ENCODE peak calls at places on chromosomes 2 and 18, in four cellular contexts. D, F, X and P are unnamed samples. For H3K4me1, the result is how much of the 10 kb centered on the place peaks cover.

GRCh38 chr2:212408524-212408923 is 130.1 kb downstream of the ERBB4 start:
- ATAC-seq in F (no peak), D (no peak), X (no peak), P (no peak)

GRCh38 chr2:216339456-216340279 is 32.6 kb downstream of the MARCHF4 start:
- ATAC-seq in X (no peak), D (peak), F (peak), P (peak)

GRCh38 chr2:12816379-12817306 is 99.9 kb downstream of the TRIB2 start:
- ATAC-seq in X (no peak), D (no peak), F (no peak), P (no peak)

GRCh38 chr2:149733936-149734685 is 146.5 kb upstream of the MMADHC start:
- ATAC-seq in F (no peak), X (no peak), D (no peak), P (no peak)

GRCh38 chr18:68800075-68800474 is 2.2 kb downstream of the CCDC102B start:
- ATAC-seq in D (no peak), F (no peak), X (no peak), P (no peak)

GRCh38 chr2:6290212-6290611 is 575.5 kb downstream of the CMPK2 start:
- ATAC-seq in X (no peak), F (no peak), D (no peak), P (no peak)

GRCh38 chr2:127640082-127641072 is 5.6 kb upstream of the GPR17 start:
- ATAC-seq in D (no peak), F (peak), X (peak), P (no peak)

GRCh38 chr2:100818003-100818605 is 1.8 kb upstream of the NPAS2 start:
- ATAC-seq in X (no peak), D (peak), F (no peak), P (peak)

GRCh38 chr18:46260016-46260878 is 156.1 kb downstream of the HAUS1 start:
- ATAC-seq in X (no peak), F (no peak), D (no peak), P (no peak)

GRCh38 chr2:74653589-74653984 is 460 bp upstream of the SEMA4F start:
- ATAC-seq in D (no peak), X (peak), F (peak), P (peak)

GRCh38 chr18:10797882-10798281 is 272.1 kb downstream of the NAPG start:
- ATAC-seq in X (no peak), F (no peak), D (no peak), P (no peak)

GRCh38 chr18:32770181-32770650 is 2.6 kb downstream of the KLHL14 start:
- ATAC-seq in D (peak), X (no peak), F (peak), P (peak)

GRCh38 chr2:18525236-18525635 is 35.2 kb downstream of the RDH14 start:
- ATAC-seq in X (no peak), D (no peak), F (no peak), P (no peak)

GRCh38 chr2:127270663-127271062 is 23.3 kb downstream of the ERCC3 start:
- ATAC-seq in X (peak), D (no peak), F (peak), P (no peak)

GRCh38 chr18:61908661-61909060 is 15.9 kb upstream of the RNF152 start:
- ATAC-seq in D (no peak), X (no peak), F (no peak), P (no peak)

GRCh38 chr2:64904405-64905329 is 84.5 kb upstream of the SLC1A4 start:
- ATAC-seq in F (peak), D (peak), X (peak), P (no peak)

GRCh38 chr2:109447251-109447661 is 166.5 kb downstream of the SEPTIN10 start:
- ATAC-seq in F (no peak), D (peak), X (no peak), P (no peak)

GRCh38 chr2:72932045-72932444 is 14.7 kb downstream of the EMX1 start:
- ATAC-seq in F (no peak), D (no peak), X (no peak), P (no peak)

GRCh38 chr2:44736270-44736942 is 205.1 kb upstream of the SIX3 start:
- ATAC-seq in X (no peak), D (no peak), F (no peak), P (no peak)

GRCh38 chr2:230951396-230951795 is 26.4 kb upstream of the GPR55 start:
- ATAC-seq in F (no peak), D (no peak), X (no peak), P (no peak)

GRCh38 chr18:48848641-48849143 is 102.1 kb downstream of the SMAD7 start:
- ATAC-seq in D (no peak), F (no peak), X (no peak), P (peak)

GRCh38 chr2:62641410-62641843 is 64.1 kb upstream of the EHBP1 start:
- ATAC-seq in X (no peak), F (no peak), D (no peak), P (no peak)

GRCh38 chr2:55087930-55088329 is 37.7 kb upstream of the RTN4 start:
- ATAC-seq in D (no peak), F (no peak), X (no peak), P (no peak)

GRCh38 chr2:173171924-173172643 is 96.4 kb downstream of the MAP3K20 start:
- ATAC-seq in X (no peak), D (no peak), F (no peak), P (peak)

GRCh38 chr2:25728559-25728958 is 55.2 kb upstream of the DTNB start:
- ATAC-seq in X (no peak), F (no peak), D (no peak), P (no peak)

GRCh38 chr2:217153433-217153997 is 293.7 kb upstream of the TNP1 start:
- ATAC-seq in D (no peak), F (no peak), X (no peak), P (no peak)

GRCh38 chr2:197071213-197071612 is 144.7 kb upstream of the PGAP1 start:
- ATAC-seq in D (no peak), F (no peak), X (no peak), P (no peak)

GRCh38 chr2:85504434-85505261 is 34.3 kb upstream of the MAT2A start:
- ATAC-seq in F (no peak), X (no peak), D (peak), P (peak)

GRCh38 chr2:26911911-26912861 is 58.3 kb upstream of the MAPRE3 start:
- ATAC-seq in X (no peak), D (no peak), F (no peak), P (no peak)

GRCh38 chr2:171433763-171434670 is at the start of the genes DCAF17 and METTL8:
- ATAC-seq in X (peak), F (peak), D (peak), P (peak)

GRCh38 chr2:25314514-25315315 is 27.0 kb downstream of the DNMT3A start:
- ATAC-seq in X (peak), F (peak), D (peak), P (peak)

GRCh38 chr18:77635858-77636257 is 386.2 kb downstream of the GALR1 start:
- ATAC-seq in F (no peak), D (peak), X (no peak), P (peak)

GRCh38 chr2:113156278-113157107 is 17.3 kb upstream of the PSD4 start:
- ATAC-seq in X (peak), D (no peak), F (peak), P (no peak)

GRCh38 chr2:147086715-147087114 is 758.1 kb upstream of the ACVR2A start:
- ATAC-seq in F (no peak), D (no peak), X (no peak), P (no peak)

GRCh38 chr2:203782262-203782976 is 76.0 kb downstream of the CD28 start:
- ATAC-seq in F (peak), D (peak), X (peak), P (peak)

DNA sequence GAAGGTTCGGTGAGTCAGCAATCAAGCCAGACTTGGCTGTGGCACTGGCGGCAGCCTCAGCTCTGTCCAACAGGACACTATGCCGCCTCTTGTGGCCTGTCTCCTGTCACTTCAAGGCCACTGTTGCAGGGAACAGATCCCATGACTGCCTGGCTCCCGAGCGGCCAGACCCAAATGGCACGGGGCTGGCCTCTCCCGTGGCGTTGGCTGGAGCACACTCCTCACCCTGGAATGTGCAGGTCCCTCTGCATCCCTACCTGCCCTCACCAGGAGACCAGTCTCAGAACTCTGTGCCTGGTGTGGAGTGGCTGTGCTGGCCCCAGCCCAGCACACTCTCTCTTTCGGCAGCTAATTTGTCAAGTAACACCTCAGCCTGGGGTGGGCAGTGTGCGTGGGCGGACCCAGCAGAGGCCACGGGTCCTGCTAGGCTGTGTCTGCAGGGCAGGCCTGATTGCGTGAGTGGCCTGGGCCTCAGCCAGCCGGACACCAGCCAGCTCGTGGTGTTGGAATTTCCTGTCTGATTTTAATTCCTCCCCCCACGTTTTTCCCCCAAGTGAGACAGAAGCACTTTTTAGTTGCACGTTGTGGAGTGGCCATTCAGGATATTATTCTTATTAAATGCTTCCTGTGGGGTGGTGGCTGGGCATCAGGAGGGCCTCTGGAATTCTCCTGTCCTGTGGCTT is 179.3 kb downstream of the GLI2 start:
- ATAC-seq in D (peak), X (no peak), F (peak), P (peak)
- TF ChIP-seq EP300 in D (no peak), X (no peak), F (no peak), P (no peak)

GRCh38 chr2:9280204-9280603 is 73.6 kb downstream of the ASAP2 start:
- ATAC-seq in X (no peak), F (no peak), D (no peak), P (no peak)
- H3K4me1 ChIP-seq in X (under half), F (under half), D (under half), P (under half)

GRCh38 chr2:193538061-193538460 is 1343.3 kb upstream of the TMEFF2 start:
- ATAC-seq in D (no peak), F (no peak), X (no peak), P (no peak)

GRCh38 chr2:193539188-193539587 is 1344.5 kb upstream of the TMEFF2 start:
- ATAC-seq in D (no peak), X (peak), F (no peak), P (no peak)

GRCh38 chr2:193537531-193537930 is 1342.8 kb upstream of the TMEFF2 start:
- ATAC-seq in X (no peak), D (no peak), F (no peak), P (no peak)

DNA sequence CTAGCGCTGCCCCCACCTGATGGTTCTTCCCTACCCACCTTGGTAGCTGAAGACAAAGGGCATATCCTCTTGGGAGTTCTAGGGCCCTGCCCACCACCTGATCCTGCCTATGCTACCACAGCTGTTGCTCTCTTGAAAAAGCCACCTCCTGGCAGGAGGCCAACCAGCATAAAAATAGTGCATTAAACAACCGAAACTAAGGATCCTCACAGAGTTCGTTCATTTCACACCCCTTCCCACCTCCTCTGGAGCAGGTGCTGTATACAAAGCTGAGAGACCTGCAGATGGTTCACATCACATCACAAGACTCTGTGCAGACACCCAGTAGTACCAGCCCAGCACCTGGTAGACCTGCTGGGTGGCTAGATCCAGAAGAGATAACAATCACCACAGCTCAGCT is 1348.0 kb upstream of the TMEFF2 start:
- ATAC-seq in D (no peak), X (peak), F (no peak), P (no peak)
- TF ChIP-seq EP300 in D (no peak), X (no peak), F (no peak), P (no peak)

DNA sequence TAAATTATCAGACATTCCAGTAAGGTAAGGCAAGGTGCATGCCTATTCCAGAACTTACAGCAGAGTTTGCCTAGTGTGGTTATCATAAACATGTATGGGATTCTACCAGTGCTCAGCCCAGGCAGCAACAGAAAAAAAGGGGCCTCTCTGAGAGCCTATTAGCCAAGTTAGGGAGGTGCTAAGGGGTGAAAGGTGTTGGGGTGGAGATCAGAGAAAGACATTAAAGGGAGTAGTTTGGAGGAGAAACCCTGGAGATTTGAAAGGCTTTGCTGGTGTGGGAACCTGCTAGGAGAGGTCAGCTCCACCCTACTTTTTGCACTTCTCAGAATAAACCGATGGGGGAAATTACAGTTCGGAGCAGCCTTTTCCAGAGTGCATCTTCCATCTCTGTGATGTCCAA is 2.9 kb downstream of the ARPC2 start:
- ATAC-seq in F (no peak), D (no peak), X (no peak), P (no peak)
- H3K4me1 ChIP-seq in F (half or more), D (half or more), X (under half), P (under half)

GRCh38 chr2:155391613-155392012 is 693.1 kb downstream of the KCNJ3 start:
- ATAC-seq in D (no peak), F (no peak), X (no peak), P (no peak)
- TF ChIP-seq EP300 in D (no peak), F (no peak), X (no peak), P (no peak)

DNA sequence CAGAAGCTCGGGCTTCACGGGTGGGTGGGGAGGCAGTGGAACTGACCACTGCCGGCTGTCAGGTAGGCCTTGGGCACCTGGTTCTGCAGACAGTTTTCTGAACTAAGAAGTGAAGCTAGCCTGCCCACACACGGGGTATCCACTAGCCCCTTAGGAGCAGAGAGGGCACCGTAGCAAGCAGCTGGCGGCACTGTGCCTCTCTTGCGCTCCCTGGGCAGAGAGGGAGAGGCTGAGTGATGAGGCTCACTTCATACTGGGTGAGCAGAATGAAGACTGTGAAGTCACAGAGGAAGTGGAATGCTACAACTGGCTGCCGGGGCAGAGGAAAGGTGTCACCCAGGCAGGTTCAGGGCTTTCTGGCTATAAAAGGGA is 753 bp downstream of the ITPRIPL1 start:
- ATAC-seq in X (peak), F (peak), D (no peak), P (no peak)
- H3K4me1 ChIP-seq in X (under half), F (under half), D (under half), P (under half)